ENCODE peak calls at places on chromosomes 13 and 19, in eight cellular contexts. S, G, Q, L, D, P, X and K are unnamed samples.

GRCh38 chr19:343941-344624 is 513 bp downstream of the MIER2 start:
- DNase-seq in P (no peak), Q (peak), X (no peak), S (peak), G (peak), L (no peak), D (no peak), K (peak)

GRCh38 chr13:26923824-26924605 is 163.4 kb upstream of the GPR12 start:
- DNase-seq in D (no peak), S (peak), P (no peak), G (no peak), Q (no peak), X (no peak), L (peak), K (no peak)

GRCh38 chr19:35555301-35556005 is 8.0 kb downstream of the ATP4A start:
- DNase-seq in X (no peak), Q (no peak), L (no peak), P (no peak), S (peak), G (no peak), D (no peak), K (no peak)

GRCh38 chr13:47508518-47509228 is 492.4 kb downstream of the SUCLA2 start:
- DNase-seq in D (no peak), X (no peak), S (no peak), G (no peak), Q (no peak), P (no peak), L (no peak), K (no peak)

GRCh38 chr13:45658586-45659235 is 43.2 kb upstream of the ERICH6B start:
- DNase-seq in G (no peak), Q (no peak), S (peak), D (no peak), P (no peak), L (no peak), X (no peak), K (no peak)

GRCh38 chr19:1999856-2000515 is 15.5 kb downstream of the BTBD2 start:
- DNase-seq in P (no peak), X (no peak), S (no peak), L (no peak), G (no peak), D (no peak), Q (no peak), K (no peak)

GRCh38 chr19:47023448-47023794 is 3.8 kb downstream of the NPAS1 start:
- DNase-seq in D (no peak), Q (no peak), L (no peak), X (no peak), S (no peak), P (no peak), G (no peak), K (no peak)

GRCh38 chr19:15595069-15595468 is 19.9 kb upstream of the CYP4F8 start:
- DNase-seq in P (no peak), X (no peak), S (no peak), L (no peak), Q (no peak), D (no peak), G (no peak), K (no peak)

GRCh38 chr19:39941615-39942507 is 7.4 kb upstream of the FCGBP start:
- DNase-seq in Q (no peak), D (no peak), S (peak), L (no peak), G (no peak), P (no peak), X (peak), K (no peak)

GRCh38 chr19:10009269-10009665 is 1.0 kb downstream of the COL5A3 start:
- DNase-seq in P (peak), G (peak), L (peak), Q (peak), S (peak), X (peak), D (no peak), K (peak)

GRCh38 chr13:95099541-95099940 is 201.7 kb downstream of the ABCC4 start:
- DNase-seq in D (no peak), P (no peak), X (no peak), Q (no peak), L (no peak), G (no peak), S (peak), K (no peak)

GRCh38 chr13:109348514-109349340 is 437.7 kb downstream of the IRS2 start:
- DNase-seq in D (no peak), L (no peak), X (no peak), S (peak), Q (no peak), P (no peak), G (no peak), K (no peak)

GRCh38 chr19:33486407-33486806 is 35.2 kb downstream of the PEPD start:
- DNase-seq in S (no peak), X (no peak), P (no peak), L (no peak), D (no peak), G (no peak), Q (no peak), K (no peak)

GRCh38 chr19:3682741-3683404 is 17.4 kb downstream of the PIP5K1C start:
- DNase-seq in D (no peak), Q (peak), S (peak), X (no peak), P (no peak), G (peak), L (peak), K (no peak)

GRCh38 chr19:34397853-34398252 is 6.3 kb upstream of the PDCD2L start:
- DNase-seq in L (no peak), Q (no peak), P (no peak), X (no peak), G (no peak), D (no peak), S (no peak), K (no peak)

GRCh38 chr19:33622505-33622808 is 704 bp downstream of the CHST8 start:
- DNase-seq in P (no peak), G (no peak), X (no peak), Q (no peak), L (no peak), S (peak), D (no peak), K (no peak)

GRCh38 chr13:51764184-51765141 is 39.5 kb downstream of the DHRS12 start:
- DNase-seq in X (peak), D (peak), G (no peak), S (peak), P (peak), Q (peak), L (peak), K (peak)

GRCh38 chr13:37729876-37730275 is 131.3 kb upstream of the POSTN start:
- DNase-seq in P (no peak), Q (no peak), L (no peak), S (no peak), D (no peak), X (no peak), G (no peak), K (no peak)

GRCh38 chr13:110138009-110138699 is 168.8 kb downstream of the COL4A1 start:
- DNase-seq in G (peak), D (no peak), P (no peak), S (peak), X (peak), Q (peak), L (peak), K (peak)

GRCh38 chr13:19888799-19889198 is 25.4 kb upstream of the ZMYM5 start:
- DNase-seq in G (no peak), D (no peak), L (no peak), S (peak), P (no peak), Q (no peak), X (no peak), K (no peak)

GRCh38 chr19:31955884-31956283 is 389.5 kb upstream of the ZNF507 start:
- DNase-seq in S (no peak), X (no peak), G (no peak), P (no peak), Q (no peak), D (no peak), L (no peak), K (no peak)

GRCh38 chr19:42150353-42150752 is 18.1 kb upstream of the POU2F2 start:
- DNase-seq in P (no peak), G (no peak), S (no peak), X (no peak), D (no peak), L (no peak), Q (no peak), K (no peak)

GRCh38 chr19:32895384-32895783 is 25.8 kb upstream of the SLC7A9 start:
- DNase-seq in X (no peak), L (no peak), D (no peak), P (no peak), Q (no peak), G (no peak), S (no peak), K (no peak)

GRCh38 chr19:2627319-2627829 is 75.1 kb downstream of the GNG7 start:
- DNase-seq in D (peak), S (peak), Q (peak), P (peak), L (peak), X (peak), G (no peak), K (peak)

GRCh38 chr13:99226493-99226892 is 25.8 kb downstream of the UBAC2 start:
- DNase-seq in P (no peak), G (no peak), S (peak), L (no peak), X (no peak), Q (no peak), D (no peak), K (no peak)

GRCh38 chr19:11175920-11176319 is 20.3 kb upstream of the SPC24 start:
- DNase-seq in Q (no peak), G (no peak), S (no peak), D (no peak), P (no peak), X (no peak), L (no peak), K (no peak)

GRCh38 chr13:45331123-45331619 is 9.8 kb downstream of the TPT1 start:
- DNase-seq in S (no peak), L (no peak), P (no peak), G (no peak), D (no peak), X (no peak), Q (no peak), K (no peak)

GRCh38 chr13:34425307-34425949 is 516.6 kb upstream of the NBEA start:
- DNase-seq in P (no peak), Q (no peak), G (no peak), X (no peak), L (no peak), D (no peak), S (no peak), K (no peak)

GRCh38 chr13:110236431-110236830 is 70.5 kb downstream of the COL4A1 start:
- DNase-seq in X (no peak), L (no peak), S (no peak), P (no peak), D (no peak), G (no peak), Q (no peak), K (no peak)

GRCh38 chr19:58381460-58382220 is 810 bp upstream of the ZNF837 start:
- DNase-seq in Q (no peak), D (no peak), G (no peak), L (no peak), X (no peak), P (no peak), S (no peak), K (no peak)

GRCh38 chr19:6238643-6239281 is 41.0 kb downstream of the MLLT1 start:
- DNase-seq in X (no peak), P (no peak), L (peak), S (peak), G (peak), Q (peak), D (no peak), K (peak)

GRCh38 chr13:113850722-113851479 is 13.0 kb downstream of the GAS6 start:
- DNase-seq in L (no peak), S (no peak), G (no peak), P (no peak), X (no peak), Q (no peak), D (no peak), K (no peak)

GRCh38 chr13:102131246-102131645 is 270.6 kb downstream of the FGF14 start:
- DNase-seq in G (no peak), Q (no peak), P (no peak), X (no peak), D (no peak), L (no peak), S (no peak), K (no peak)

GRCh38 chr19:35783469-35784400 is 8.4 kb downstream of the ARHGAP33 start:
- DNase-seq in D (no peak), L (no peak), Q (no peak), X (no peak), S (no peak), P (no peak), G (peak), K (no peak)

GRCh38 chr19:27772059-27772458 is 1440.9 kb downstream of the UQCRFS1 start:
- DNase-seq in Q (no peak), S (no peak), L (no peak), D (no peak), X (no peak), G (no peak), P (no peak), K (no peak)

GRCh38 chr13:20582026-20582425 is 15.1 kb downstream of the IFT88 start:
- DNase-seq in X (no peak), P (no peak), S (no peak), G (no peak), L (no peak), Q (no peak), D (no peak), K (no peak)

GRCh38 chr13:113597386-113598080 is 13.0 kb downstream of the TFDP1 start:
- DNase-seq in G (no peak), S (no peak), Q (peak), D (no peak), L (no peak), X (peak), P (no peak), K (peak)

GRCh38 chr19:54549224-54549623 is 24.4 kb upstream of the LILRA2 start:
- DNase-seq in L (no peak), Q (no peak), S (no peak), P (no peak), X (no peak), G (no peak), D (no peak), K (no peak)
- H3K4me3 ChIP-seq in L (no peak), Q (no peak), S (no peak), P (no peak), X (no peak), G (no peak), D (no peak), K (no peak)

DNA sequence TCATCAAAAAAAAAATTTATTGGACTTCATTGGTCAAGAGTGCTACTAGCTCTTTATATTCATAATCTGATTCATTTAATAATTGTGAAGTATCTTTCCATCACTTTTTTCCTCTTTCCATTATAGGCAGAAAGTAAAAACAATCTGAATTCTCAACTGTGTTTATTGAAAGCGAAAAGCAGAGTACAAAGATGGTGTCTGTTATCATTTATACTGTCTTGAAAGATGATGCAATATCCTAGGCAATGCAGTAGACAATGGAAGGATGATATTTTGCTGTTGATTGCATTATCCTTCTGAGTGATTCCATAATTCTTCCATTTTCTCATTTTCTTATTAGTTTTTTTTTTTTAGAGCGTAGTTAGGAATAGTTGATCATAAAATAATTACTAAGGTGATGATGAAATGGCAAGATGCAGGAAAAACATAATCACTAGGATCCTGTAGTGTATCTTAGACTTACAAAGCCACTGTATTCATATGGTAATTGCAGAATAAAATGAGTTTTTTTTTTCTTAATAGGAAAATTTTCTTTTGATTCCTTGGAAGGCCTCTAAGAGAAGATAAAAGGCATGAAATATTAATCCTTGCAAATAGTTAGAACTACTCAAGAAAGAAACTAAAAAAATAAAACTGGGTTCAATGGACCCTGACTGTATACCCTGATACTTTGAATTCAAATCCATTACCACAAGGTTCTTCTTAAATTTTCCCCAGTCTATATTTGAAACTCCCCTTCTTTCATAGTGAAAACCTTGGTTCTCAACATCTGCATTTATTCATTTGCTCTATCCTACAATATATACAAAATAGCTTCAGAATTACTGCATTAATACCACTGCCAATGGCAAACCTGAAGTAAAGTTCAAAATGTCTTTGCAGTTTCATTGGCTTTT is 11.6 kb downstream of the URI1 start:
- DNase-seq in L (no peak), G (no peak), X (no peak), P (no peak), D (no peak), Q (no peak), S (no peak), K (no peak)
- H3K27ac ChIP-seq in L (no peak), G (no peak), X (no peak), P (no peak), D (no peak), Q (no peak), S (no peak), K (no peak)

DNA sequence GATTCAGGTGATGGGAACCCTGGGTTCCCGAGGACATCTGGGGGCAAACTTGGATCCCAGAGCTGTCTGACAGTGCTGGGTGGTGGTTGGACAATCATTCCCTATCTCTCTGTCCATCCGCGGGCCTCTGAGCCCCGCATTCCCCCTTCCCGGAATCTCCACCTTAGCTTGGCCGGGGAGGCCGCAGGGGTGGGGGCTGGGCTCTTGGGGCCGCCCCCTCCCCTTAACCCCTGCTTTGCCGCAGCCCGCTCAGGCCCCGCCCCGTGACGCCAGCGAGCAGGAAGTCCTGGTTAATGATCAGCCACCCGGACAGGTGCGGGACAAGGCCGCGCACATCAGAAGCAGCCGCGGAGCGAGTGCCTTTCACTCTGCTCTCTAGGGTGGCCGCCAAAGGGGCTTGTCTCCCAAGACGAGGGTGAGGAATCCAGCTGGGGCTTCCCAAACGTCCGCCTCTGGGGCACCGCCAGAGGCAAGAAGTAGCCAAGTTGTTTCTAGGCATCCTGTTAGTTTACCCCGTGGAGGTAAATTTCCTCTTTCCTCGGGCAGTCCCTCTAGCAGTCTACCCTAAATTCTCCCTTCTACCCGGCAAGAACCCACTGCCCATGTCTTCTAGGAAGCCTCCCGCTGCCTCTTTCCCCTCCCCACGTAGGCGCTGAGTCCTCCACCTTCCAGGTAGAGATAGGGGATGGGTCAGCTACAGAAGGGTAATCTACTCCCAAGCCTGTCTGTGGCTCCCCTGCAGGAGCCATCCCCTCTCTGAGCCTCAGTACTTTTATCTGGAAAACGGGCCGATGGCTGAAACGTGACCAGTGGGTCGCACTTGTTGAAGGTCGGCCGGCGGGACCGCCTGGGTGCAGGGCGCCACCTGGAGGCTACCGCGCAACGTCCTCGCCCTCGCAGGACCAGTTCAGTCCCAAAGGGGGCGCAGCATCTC is 3.0 kb downstream of the IRF2BP1 start:
- DNase-seq in P (peak), S (peak), Q (peak), D (no peak), G (peak), X (peak), L (peak), K (peak)
- H3K4me3 ChIP-seq in P (peak), S (peak), Q (no peak), D (peak), G (peak), X (peak), L (no peak), K (peak)

GRCh38 chr13:43785681-43786471 is 896 bp downstream of the ENOX1 start:
- DNase-seq in D (no peak), S (peak), L (peak), P (peak), G (peak), X (peak), Q (peak), K (peak)

GRCh38 chr13:43787518-43787891 is 733 bp upstream of the ENOX1 start:
- DNase-seq in S (no peak), G (no peak), D (no peak), Q (no peak), X (no peak), P (no peak), L (no peak), K (no peak)

GRCh38 chr13:43786472-43786765 is 353 bp downstream of the ENOX1 start:
- DNase-seq in D (no peak), S (no peak), Q (no peak), L (no peak), X (no peak), G (no peak), P (no peak), K (peak)

GRCh38 chr13:43787998-43788397 is 1.2 kb upstream of the ENOX1 start:
- DNase-seq in X (no peak), Q (no peak), P (no peak), G (no peak), S (peak), L (no peak), D (no peak), K (no peak)

DNA sequence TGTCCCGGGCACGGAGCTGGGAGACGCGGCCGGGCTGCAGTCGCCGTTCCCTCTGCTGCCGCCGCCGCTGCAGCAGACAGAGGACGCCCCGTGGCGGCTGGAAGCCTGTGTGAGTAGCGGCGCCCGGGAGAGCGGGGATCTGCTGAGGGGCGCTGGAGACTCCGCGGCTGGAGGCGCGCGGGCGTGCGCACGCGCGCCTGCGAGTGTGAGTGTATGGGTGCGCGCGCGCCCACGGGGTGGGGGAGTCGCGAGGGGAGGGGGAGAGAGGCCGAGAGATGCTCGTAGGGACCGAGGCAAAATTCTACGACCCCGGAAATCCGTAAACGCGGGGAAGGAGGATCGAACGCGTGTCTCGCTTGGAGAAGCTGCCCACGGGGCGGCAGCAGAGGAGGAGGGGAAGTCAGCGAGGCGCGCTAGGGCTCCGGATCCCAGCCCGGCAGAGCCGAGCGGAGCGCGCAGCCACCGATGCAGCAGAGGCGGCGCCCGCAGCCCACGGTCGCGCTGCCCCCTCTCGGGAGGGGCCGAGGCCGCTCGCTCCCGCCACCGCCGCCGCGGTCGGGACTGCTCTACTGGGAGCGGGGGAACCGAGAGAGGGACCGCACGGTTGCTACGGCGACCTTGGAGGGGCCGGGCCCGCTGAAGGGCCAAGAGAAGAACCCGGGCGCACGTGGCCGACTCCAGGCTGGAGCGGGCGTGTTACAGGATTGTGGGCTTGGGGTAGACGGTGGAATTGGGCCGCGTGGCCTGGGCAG is at the start of gene ENOX1:
- DNase-seq in Q (peak), S (peak), G (peak), L (peak), D (no peak), X (peak), P (peak), K (peak)
- H3K27ac ChIP-seq in Q (no peak), S (peak), G (peak), L (peak), D (peak), X (no peak), P (no peak), K (peak)